ENCODE peak calls at places on chromosome 14, in five cellular contexts. E is astrocyte, U is SK-N-SH, C is neural progenitor cell, G is IMR-90. L is an unnamed sample.

GRCh38 chr14:75299064-75299463 is 20.4 kb downstream of the FOS start:
- DNase-seq in E (no peak), U (no peak), G (no peak), C (no peak), L (no peak)

GRCh38 chr14:106883218-106883692 is 1356.9 kb downstream of the TMEM121 start:
- DNase-seq in G (no peak), C (no peak), E (no peak), U (peak; percentile 27), L (peak; percentile 1)

GRCh38 chr14:91681893-91682563 is 49.9 kb downstream of the CATSPERB start:
- DNase-seq in U (no peak), E (no peak), C (no peak), G (no peak), L (no peak)

GRCh38 chr14:103126873-103127304 is 3.6 kb downstream of the TNFAIP2 start:
- DNase-seq in C (peak; percentile 95), G (no peak), E (no peak), U (peak; percentile 89), L (peak; percentile 91)

GRCh38 chr14:71136386-71137060 is 229.3 kb downstream of the PCNX1 start:
- DNase-seq in G (no peak), U (no peak), C (no peak), E (no peak), L (no peak)

GRCh38 chr14:84006643-84007137 is 1523.3 kb upstream of the FLRT2 start:
- DNase-seq in G (no peak), U (no peak), C (peak; percentile 49), E (no peak), L (peak; percentile 33)

GRCh38 chr14:37051153-37051552 is 121.3 kb downstream of the SLC25A21 start:
- DNase-seq in U (no peak), G (no peak), C (no peak), E (peak; percentile 27), L (no peak)

GRCh38 chr14:80426686-80427085 is 215.4 kb upstream of the DIO2 start:
- DNase-seq in G (peak; percentile 52), E (peak; percentile 47), U (no peak), C (no peak), L (no peak)

GRCh38 chr14:79161576-79161975 is 991.4 kb downstream of the NRXN3 start:
- DNase-seq in E (peak; percentile 42), G (peak; percentile 56), U (no peak), C (peak; percentile 80), L (peak; percentile 60)

GRCh38 chr14:36716614-36717184 is 55.0 kb downstream of the PAX9 start:
- DNase-seq in G (no peak), U (no peak), C (no peak), E (no peak), L (no peak)

GRCh38 chr14:79278798-79279644 is 932.3 kb downstream of the DIO2 start:
- DNase-seq in G (peak; percentile 92), C (peak; percentile 96), E (peak; percentile 92), U (peak; percentile 82), L (peak; percentile 93)

GRCh38 chr14:62364161-62364560 is 601.9 kb downstream of the SNAPC1 start:
- DNase-seq in E (peak; percentile 58), U (no peak), C (no peak), G (no peak), L (no peak)

GRCh38 chr14:59098377-59098776 is 90.1 kb upstream of the DAAM1 start:
- DNase-seq in G (peak; percentile 98), U (no peak), C (no peak), E (peak; percentile 98), L (no peak)

GRCh38 chr14:101364503-101365328 is 196.6 kb upstream of the DIO3 start:
- DNase-seq in U (peak; percentile 23), G (no peak), E (no peak), C (peak; percentile 15), L (no peak)

GRCh38 chr14:59688224-59689170 is 111.9 kb upstream of the CCDC175 start:
- DNase-seq in G (peak; percentile 53), E (peak; percentile 10), U (peak; percentile 38), C (peak; percentile 69), L (peak; percentile 82)

GRCh38 chr14:104134061-104134965 is 4.1 kb upstream of the KIF26A start:
- DNase-seq in U (peak; percentile 20), G (no peak), E (no peak), C (peak; percentile 37), L (no peak)

GRCh38 chr14:55136241-55136640 is 7.2 kb downstream of the LGALS3 start:
- DNase-seq in G (peak; percentile 79), E (peak; percentile 72), U (no peak), C (no peak), L (no peak)
- H4K20me1 ChIP-seq in G (peaks cover 59% of the 10 kb centered on the region), E (peaks cover 20% of the 10 kb centered on the region), U (peaks cover 8% of the 10 kb centered on the region), C (no peaks in the 10 kb centered on the region), L (peaks cover 3% of the 10 kb centered on the region)

GRCh38 chr14:99541677-99542470 is 60.7 kb downstream of the CCNK start:
- DNase-seq in U (peak; percentile 73), G (no peak), E (no peak), C (no peak), L (no peak)

GRCh38 chr14:99543985-99544384 is 60.0 kb downstream of the CCDC85C start:
- DNase-seq in C (no peak), E (no peak), G (no peak), U (no peak), L (no peak)

GRCh38 chr14:99543369-99543768 is 60.6 kb downstream of the CCDC85C start:
- DNase-seq in G (no peak), C (no peak), E (no peak), U (no peak), L (no peak)

GRCh38 chr14:99541211-99541610 is 60.0 kb downstream of the CCNK start:
- DNase-seq in G (no peak), E (no peak), C (no peak), U (no peak), L (no peak)

DNA sequence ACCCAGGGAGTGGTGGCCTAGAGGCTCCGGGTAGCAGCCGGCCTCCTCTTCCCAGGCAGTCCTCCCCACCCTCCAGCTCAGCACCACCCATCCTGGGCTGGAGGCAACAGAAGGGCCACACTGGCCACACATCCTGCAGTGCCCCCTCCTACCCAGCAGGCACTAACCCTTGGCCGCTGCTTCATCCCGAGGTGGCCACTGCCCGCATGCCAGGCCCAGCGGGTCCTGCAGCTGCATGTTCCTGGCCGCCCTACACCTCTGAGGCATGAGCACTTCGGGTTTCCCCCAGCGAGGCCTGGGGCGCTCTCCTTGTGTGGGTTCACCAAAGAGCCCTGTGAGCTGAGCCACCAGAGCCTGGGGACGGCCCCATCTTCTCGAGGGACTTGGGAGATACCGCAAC is 61.4 kb downstream of the CCNK start:
- DNase-seq in C (no peak), E (no peak), U (no peak), G (no peak), L (no peak)
- H4K20me1 ChIP-seq in C (peaks cover 96% of the 10 kb centered on the region), E (peaks cover 63% of the 10 kb centered on the region), U (peaks cover 45% of the 10 kb centered on the region), G (peaks cover 52% of the 10 kb centered on the region), L (peaks cover 3% of the 10 kb centered on the region)

GRCh38 chr14:30999038-30999773 is 26.2 kb upstream of the AP4S1 start:
- DNase-seq in E (no peak), C (no peak), G (no peak), U (no peak), L (no peak)
- H4K20me1 ChIP-seq in E (peaks cover 87% of the 10 kb centered on the region), C (peaks cover 75% of the 10 kb centered on the region), G (peaks cover 82% of the 10 kb centered on the region), U (peaks cover 68% of the 10 kb centered on the region), L (peaks cover 37% of the 10 kb centered on the region)

GRCh38 chr14:50823051-50823762 is 7.8 kb downstream of the NIN start:
- DNase-seq in U (no peak), E (no peak), G (no peak), C (no peak), L (no peak)
- H4K20me1 ChIP-seq in U (peaks cover 71% of the 10 kb centered on the region), E (peaks cover 85% of the 10 kb centered on the region), G (peaks cover 66% of the 10 kb centered on the region), C (peaks cover 80% of the 10 kb centered on the region), L (peaks cover 41% of the 10 kb centered on the region)

GRCh38 chr14:33460119-33460518 is 490.8 kb downstream of the EGLN3 start:
- DNase-seq in E (no peak), C (no peak), U (no peak), G (no peak), L (no peak)

GRCh38 chr14:33467967-33468366 is 482.9 kb downstream of the EGLN3 start:
- DNase-seq in C (no peak), E (no peak), G (no peak), U (no peak), L (no peak)

GRCh38 chr14:33464563-33464962 is 486.3 kb downstream of the EGLN3 start:
- DNase-seq in U (no peak), C (no peak), E (no peak), G (no peak), L (no peak)

GRCh38 chr14:33465952-33466700 is 484.7 kb downstream of the EGLN3 start:
- DNase-seq in U (no peak), E (peak; percentile 84), C (no peak), G (no peak), L (no peak)

DNA sequence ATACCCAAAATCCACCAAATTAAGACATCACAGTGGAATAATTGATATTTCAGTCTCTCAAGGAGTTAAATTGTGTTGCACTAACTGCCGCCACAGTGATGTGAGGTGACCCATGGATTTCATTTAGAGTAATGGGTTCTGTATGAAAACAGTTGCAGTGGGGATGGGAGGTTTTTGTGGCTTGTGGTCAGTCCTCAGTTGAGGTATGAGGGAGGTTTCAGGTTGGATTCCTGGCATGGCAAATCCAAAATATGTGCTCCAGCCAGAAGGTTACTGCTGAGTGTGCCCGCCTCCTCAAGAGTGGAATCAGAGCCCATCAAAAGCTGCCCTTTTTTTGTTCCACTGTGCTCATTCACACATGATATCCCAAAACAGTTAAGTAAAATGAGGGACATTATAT is 487.1 kb downstream of the EGLN3 start:
- DNase-seq in C (no peak), U (no peak), E (peak; percentile 51), G (no peak), L (no peak)
- H4K20me1 ChIP-seq in C (no peaks in the 10 kb centered on the region), U (no peaks in the 10 kb centered on the region), E (no peaks in the 10 kb centered on the region), G (no peaks in the 10 kb centered on the region), L (no peaks in the 10 kb centered on the region)